ENCODE peak calls at places on chromosomes 4 and X, in ten cellular contexts. U is hippocampal formation; W is activated CD4-positive, alpha-beta T cell treated with anti-CD3 and anti-CD28 coated beads, Interleukin-2, amount 50 U/mL, for 1 hour; J is NAMALWA; S is dorsolateral prefrontal cortex; N is cerebellar nuclear complex; K is iris pigment epithelial cell; L is adrenal gland; G is GM03348; C is NCI-H2029. D is an unnamed sample.

GRCh38 chr4:95124906-95125504 is 367.2 kb downstream of the BMPR1B start:
- DNase-seq in G (peak; percentile 71), L (peak; percentile 35), K (peak; percentile 76), N (no peak), S (no peak), U (no peak), W (no peak), J (peak; percentile 31), C (no peak), D (peak; percentile 29)

GRCh38 chr4:87236851-87237250 is 16.4 kb upstream of the KLHL8 start:
- DNase-seq in G (no peak), J (no peak), L (no peak), K (no peak), W (no peak), N (no peak), S (no peak), U (no peak), C (no peak), D (no peak)

GRCh38 chr4:56657818-56658217 is 23.3 kb downstream of the HOPX start:
- DNase-seq in G (no peak), N (no peak), C (no peak), W (no peak), K (no peak), U (no peak), J (no peak), L (no peak), S (no peak), D (no peak)

GRCh38 chr4:147582386-147583077 is 34.7 kb upstream of the TMEM184C start:
- DNase-seq in S (no peak), N (no peak), L (no peak), J (no peak), U (no peak), G (no peak), W (no peak), C (no peak), K (peak; percentile 81), D (no peak)

GRCh38 chr4:11585506-11585905 is 156.8 kb upstream of the HS3ST1 start:
- DNase-seq in S (no peak), N (no peak), G (no peak), L (peak; percentile 32), K (peak; percentile 3), J (no peak), W (no peak), C (peak; percentile 81), U (no peak), D (no peak)

GRCh38 chr4:43943998-43944397 is 504.6 kb downstream of the KCTD8 start:
- DNase-seq in J (no peak), S (no peak), U (no peak), C (no peak), W (no peak), N (no peak), K (no peak), G (no peak), L (no peak), D (no peak)

GRCh38 chrX:39809326-39809725 is 288.4 kb downstream of the BCOR start:
- DNase-seq in U (no peak), N (no peak), C (no peak), S (no peak), G (peak; percentile 42), L (peak; percentile 39), K (peak; percentile 48), J (no peak), W (no peak), D (peak; percentile 61)

GRCh38 chr4:85607624-85608023 is 132.7 kb downstream of the ARHGAP24 start:
- DNase-seq in J (peak; percentile 91), G (no peak), C (peak; percentile 93), U (no peak), K (no peak), W (no peak), S (no peak), L (no peak), N (no peak), D (no peak)

GRCh38 chrX:18996536-18996935 is 12.6 kb upstream of the PHKA2 start:
- DNase-seq in G (no peak), N (no peak), K (no peak), C (no peak), J (no peak), U (no peak), S (no peak), W (no peak), L (no peak), D (no peak)

GRCh38 chrX:151085207-151085606 is 91.2 kb upstream of the GPR50 start:
- DNase-seq in S (no peak), C (peak; percentile 32), G (no peak), N (no peak), L (no peak), W (no peak), K (no peak), J (no peak), U (no peak), D (no peak)

GRCh38 chr4:106329027-106329618 is 12.8 kb downstream of the AIMP1 start:
- DNase-seq in S (no peak), U (no peak), K (peak; percentile 66), L (no peak), J (peak; percentile 67), W (no peak), C (no peak), N (no peak), G (peak; percentile 53), D (no peak)

GRCh38 chr4:48960988-48961635 is 25.0 kb upstream of the CWH43 start:
- DNase-seq in J (peak; percentile 16), S (no peak), K (no peak), C (no peak), L (no peak), N (no peak), U (no peak), G (no peak), W (no peak), D (no peak)

GRCh38 chr4:184255361-184255760 is 37.7 kb upstream of the ENPP6 start:
- DNase-seq in N (no peak), U (peak; percentile 69), J (no peak), G (no peak), L (no peak), C (no peak), W (no peak), S (no peak), K (no peak), D (no peak)

GRCh38 chr4:15234101-15234500 is 193.7 kb upstream of the C1QTNF7 start:
- DNase-seq in J (no peak), K (peak; percentile 91), W (no peak), N (no peak), C (no peak), S (no peak), L (peak; percentile 20), U (no peak), G (peak; percentile 51), D (peak; percentile 74)

GRCh38 chr4:89259435-89260028 is 48.1 kb downstream of the GPRIN3 start:
- DNase-seq in C (no peak), K (no peak), L (no peak), S (no peak), W (no peak), G (no peak), U (no peak), N (no peak), J (no peak), D (no peak)

GRCh38 chr4:185421366-185422124 is 4.2 kb downstream of the UFSP2 start:
- DNase-seq in L (peak; percentile 17), K (peak; percentile 71), U (no peak), C (no peak), J (no peak), W (no peak), N (no peak), G (peak; percentile 43), S (no peak), D (no peak)

GRCh38 chrX:31314921-31315320 is 243.1 kb upstream of the FTHL17 start:
- DNase-seq in N (no peak), S (no peak), L (no peak), K (no peak), C (no peak), G (no peak), W (no peak), U (no peak), J (no peak), D (no peak)

GRCh38 chr4:71689822-71690221 is 94.1 kb downstream of the GC start:
- DNase-seq in N (no peak), C (no peak), W (no peak), K (peak; percentile 8), S (no peak), J (no peak), G (no peak), L (no peak), U (no peak), D (peak; percentile 3)

GRCh38 chrX:10121787-10122186 is 35.0 kb upstream of the CLCN4 start:
- DNase-seq in J (peak; percentile 69), C (no peak), W (no peak), S (no peak), N (no peak), G (no peak), L (no peak), K (no peak), U (no peak), D (peak; percentile 81)

GRCh38 chrX:68232206-68232605 is 201.1 kb downstream of the OPHN1 start:
- DNase-seq in U (no peak), J (no peak), S (no peak), L (no peak), G (no peak), K (no peak), W (no peak), C (no peak), N (no peak), D (no peak)

GRCh38 chrX:38102240-38102639 is 95.9 kb downstream of the SYTL5 start:
- DNase-seq in C (no peak), S (no peak), W (no peak), G (no peak), J (no peak), K (no peak), U (no peak), N (no peak), L (peak; percentile 26), D (no peak)

GRCh38 chrX:95703696-95704095 is 980.9 kb upstream of the DIAPH2 start:
- DNase-seq in J (no peak), L (no peak), C (no peak), G (no peak), S (no peak), K (peak; percentile 1), N (no peak), U (no peak), W (no peak), D (no peak)

GRCh38 chrX:71053217-71053621 is 14.9 kb downstream of the SNX12 start:
- DNase-seq in N (no peak), S (no peak), C (no peak), L (peak; percentile 8), U (peak; percentile 0), W (no peak), K (peak; percentile 28), G (no peak), J (no peak), D (no peak)

GRCh38 chrX:103488332-103488731 is 31.0 kb downstream of the RAB40A start:
- DNase-seq in L (peak; percentile 19), C (no peak), G (peak; percentile 33), U (no peak), N (no peak), W (no peak), K (peak; percentile 10), J (peak; percentile 1), S (no peak), D (peak; percentile 21)

GRCh38 chr4:112113786-112114185 is 31.5 kb upstream of the FAM241A start:
- DNase-seq in U (no peak), W (no peak), G (no peak), K (no peak), N (no peak), C (no peak), L (no peak), J (no peak), S (no peak), D (no peak)

GRCh38 chr4:56755901-56756300 is 65.6 kb downstream of the SPINK2 start:
- DNase-seq in K (peak; percentile 48), L (no peak), U (no peak), G (no peak), W (no peak), S (no peak), C (no peak), J (no peak), N (no peak), D (no peak)

GRCh38 chr4:117447925-117448324 is 362.5 kb upstream of the TRAM1L1 start:
- DNase-seq in W (peak; percentile 1), C (no peak), U (no peak), J (peak; percentile 70), K (no peak), L (no peak), G (no peak), S (no peak), N (no peak), D (no peak)

GRCh38 chr4:78726575-78726974 is 49.6 kb upstream of the BMP2K start:
- DNase-seq in K (no peak), C (no peak), W (no peak), G (no peak), L (no peak), U (no peak), J (no peak), S (no peak), N (no peak), D (no peak)